ENCODE peak calls at places on chromosomes 3 and 15, in eight cellular contexts. O, L, D, Y, F, W, V and G are unnamed samples.

GRCh38 chr3:165624761-165625160 is 212.5 kb downstream of the BCHE start:
- DNase-seq in D (no peak), W (peak), O (peak), Y (no peak), V (no peak), F (no peak), L (no peak), G (no peak)

GRCh38 chr3:138199847-138200246 is 12.7 kb downstream of the ARMC8 start:
- DNase-seq in V (no peak), D (no peak), F (no peak), O (no peak), W (no peak), Y (no peak), L (no peak), G (no peak)

GRCh38 chr3:142013331-142013730 is 136.0 kb downstream of the TFDP2 start:
- DNase-seq in D (no peak), W (no peak), Y (no peak), L (no peak), F (no peak), O (no peak), V (no peak), G (no peak)

GRCh38 chr3:133833880-133834620 is 28.4 kb downstream of the SRPRB start:
- DNase-seq in O (no peak), F (no peak), L (peak), W (no peak), D (no peak), V (no peak), Y (no peak), G (no peak)

GRCh38 chr3:151673974-151674373 is 59.8 kb upstream of the AADACL2 start:
- DNase-seq in O (no peak), W (no peak), D (no peak), Y (no peak), L (no peak), V (no peak), F (no peak), G (no peak)

GRCh38 chr3:125207949-125208568 is 4.5 kb downstream of the SLC12A8 start:
- DNase-seq in D (no peak), O (no peak), F (no peak), V (no peak), Y (no peak), W (peak), L (no peak), G (no peak)

GRCh38 chr3:47022540-47023161 is 43.2 kb downstream of the NBEAL2 start:
- DNase-seq in V (no peak), O (peak), W (peak), D (no peak), L (no peak), Y (peak), F (no peak), G (no peak)

GRCh38 chr3:112302881-112303761 is 9.1 kb upstream of the SLC9C1 start:
- DNase-seq in D (no peak), O (peak), L (peak), Y (peak), F (no peak), V (no peak), W (no peak), G (no peak)

GRCh38 chr3:177754508-177754921 is 557.2 kb upstream of the TBL1XR1 start:
- DNase-seq in F (no peak), O (no peak), D (no peak), V (no peak), L (no peak), Y (no peak), W (no peak), G (no peak)

GRCh38 chr15:73928241-73928579 is 1.9 kb downstream of the LOXL1 start:
- DNase-seq in F (no peak), W (no peak), D (peak), L (no peak), Y (no peak), O (no peak), V (no peak), G (peak)

GRCh38 chr3:67540198-67540894 is 114.1 kb downstream of the SUCLG2 start:
- DNase-seq in Y (no peak), W (no peak), D (no peak), V (no peak), O (no peak), F (no peak), L (peak), G (no peak)

GRCh38 chr3:44554626-44555592 is at the start of gene ZKSCAN7:
- DNase-seq in D (no peak), W (no peak), O (peak), F (peak), Y (peak), L (peak), V (peak), G (peak)

GRCh38 chr3:120140098-120140742 is 46.0 kb upstream of the GSK3B start:
- DNase-seq in W (no peak), F (no peak), O (no peak), D (no peak), Y (no peak), V (no peak), L (no peak), G (no peak)

GRCh38 chr3:57689367-57690053 is 3.4 kb downstream of the DENND6A start:
- DNase-seq in Y (no peak), O (no peak), F (no peak), V (no peak), W (no peak), L (peak), D (no peak), G (no peak)

GRCh38 chr3:177467268-177467985 is 270.1 kb upstream of the TBL1XR1 start:
- DNase-seq in O (no peak), D (no peak), Y (no peak), L (no peak), W (no peak), V (no peak), F (no peak), G (no peak)

GRCh38 chr3:4889896-4890295 is 89.3 kb upstream of the BHLHE40 start:
- DNase-seq in W (no peak), L (no peak), V (no peak), F (no peak), O (peak), Y (no peak), D (no peak), G (no peak)

GRCh38 chr3:72990701-72991395 is 5.8 kb upstream of the PPP4R2 start:
- DNase-seq in V (no peak), Y (no peak), D (no peak), W (no peak), F (no peak), L (no peak), O (no peak), G (no peak)

GRCh38 chr3:161796780-161797179 is 300.2 kb downstream of the OTOL1 start:
- DNase-seq in O (no peak), V (no peak), Y (no peak), W (no peak), F (no peak), L (no peak), D (no peak), G (no peak)

GRCh38 chr3:13653631-13654279 is 104.8 kb downstream of the FBLN2 start:
- DNase-seq in L (no peak), W (no peak), O (no peak), F (peak), V (no peak), D (peak), Y (no peak), G (no peak)

GRCh38 chr3:105538483-105538882 is 171.8 kb downstream of the ALCAM start:
- DNase-seq in W (peak), Y (no peak), V (no peak), O (no peak), F (no peak), L (no peak), D (no peak), G (no peak)

GRCh38 chr3:155282416-155283091 is 10.9 kb downstream of the STRIT1 start:
- DNase-seq in Y (no peak), L (no peak), O (peak), D (no peak), W (peak), F (no peak), V (no peak), G (no peak)

DNA sequence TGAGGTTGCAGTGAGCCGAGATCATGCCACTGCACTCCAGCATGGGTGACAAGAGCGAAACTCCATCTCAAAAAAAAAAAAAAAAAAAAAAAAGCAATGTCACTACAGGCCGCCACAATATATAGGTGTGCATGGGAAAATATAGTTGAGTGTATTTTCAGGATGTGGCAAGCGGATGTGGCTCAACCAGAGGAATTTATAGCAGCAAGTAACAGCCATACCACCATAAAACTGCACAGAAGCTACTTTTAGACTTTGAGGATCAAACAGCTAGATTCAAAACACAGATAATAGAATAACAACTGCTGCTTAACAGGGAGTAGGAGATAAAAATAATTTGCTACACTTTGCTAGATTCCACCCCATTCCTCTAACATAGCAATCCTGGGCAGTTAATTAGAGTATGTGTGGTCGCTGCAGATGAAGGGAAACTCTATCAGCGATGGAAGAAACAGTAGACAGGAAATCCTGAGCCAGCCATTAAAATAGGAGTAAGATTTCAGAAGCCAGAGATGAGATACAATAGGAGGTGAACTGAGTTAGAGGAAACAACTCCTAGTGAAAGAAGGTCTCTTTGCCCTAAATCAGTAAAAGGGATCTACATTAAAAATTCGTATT is 318.7 kb upstream of the STT3B start:
- DNase-seq in D (no peak), F (peak), O (no peak), Y (no peak), V (no peak), L (no peak), W (peak), G (no peak)
- H3K27ac ChIP-seq in D (no peak), F (no peak), O (no peak), Y (no peak), V (no peak), L (no peak), W (peak), G (no peak)

GRCh38 chr3:8618950-8619349 is 25.6 kb downstream of the SSUH2 start:
- DNase-seq in Y (no peak), W (no peak), D (no peak), V (no peak), F (no peak), O (no peak), L (no peak), G (no peak)
- H3K27ac ChIP-seq in Y (no peak), W (peak), D (peak), V (no peak), F (no peak), O (peak), L (no peak), G (no peak)

GRCh38 chr15:63067976-63068743 is 25.6 kb downstream of the TPM1 start:
- DNase-seq in D (no peak), L (no peak), F (no peak), Y (no peak), O (no peak), V (no peak), W (no peak), G (no peak)
- H3K27ac ChIP-seq in D (no peak), L (no peak), F (no peak), Y (peak), O (no peak), V (peak), W (no peak), G (no peak)

GRCh38 chr3:38139652-38140051 is 1.2 kb downstream of the MYD88 start:
- DNase-seq in D (no peak), L (no peak), F (no peak), V (no peak), W (no peak), O (no peak), Y (no peak), G (no peak)

GRCh38 chr3:38137615-38138346 is 680 bp upstream of the MYD88 start:
- DNase-seq in F (peak), D (no peak), Y (no peak), O (no peak), W (no peak), L (peak), V (peak), G (no peak)

GRCh38 chr3:38140326-38141172 is 2.1 kb downstream of the MYD88 start:
- DNase-seq in O (no peak), V (no peak), D (no peak), W (peak), Y (no peak), F (no peak), L (no peak), G (no peak)

GRCh38 chr3:38138347-38139190 is at the start of gene MYD88:
- DNase-seq in Y (peak), F (peak), V (peak), L (peak), O (peak), D (no peak), W (peak), G (peak)

DNA sequence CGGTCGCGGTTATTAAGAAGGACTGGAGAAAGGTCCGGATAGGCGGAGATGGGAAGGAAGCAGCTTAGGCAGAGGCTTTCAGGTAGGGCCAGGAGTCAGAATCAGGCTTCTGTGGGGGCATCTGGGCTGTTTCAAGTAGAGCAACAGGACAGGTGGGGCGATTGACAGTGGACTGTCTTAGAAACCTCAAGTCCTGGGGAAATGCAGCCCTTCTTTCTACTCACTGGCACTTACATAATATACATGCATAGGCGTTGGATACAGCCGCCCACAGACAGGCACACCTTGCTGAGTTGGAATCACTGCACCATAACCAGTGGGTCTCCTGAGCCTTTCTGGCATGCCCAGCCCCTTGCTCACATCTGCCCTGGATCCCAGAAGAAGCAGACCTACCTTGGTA is 730 bp downstream of the MYD88 start:
- DNase-seq in D (no peak), Y (no peak), F (no peak), V (no peak), L (no peak), O (no peak), W (no peak), G (no peak)
- H3K27ac ChIP-seq in D (no peak), Y (no peak), F (peak), V (peak), L (no peak), O (peak), W (peak), G (peak)

DNA sequence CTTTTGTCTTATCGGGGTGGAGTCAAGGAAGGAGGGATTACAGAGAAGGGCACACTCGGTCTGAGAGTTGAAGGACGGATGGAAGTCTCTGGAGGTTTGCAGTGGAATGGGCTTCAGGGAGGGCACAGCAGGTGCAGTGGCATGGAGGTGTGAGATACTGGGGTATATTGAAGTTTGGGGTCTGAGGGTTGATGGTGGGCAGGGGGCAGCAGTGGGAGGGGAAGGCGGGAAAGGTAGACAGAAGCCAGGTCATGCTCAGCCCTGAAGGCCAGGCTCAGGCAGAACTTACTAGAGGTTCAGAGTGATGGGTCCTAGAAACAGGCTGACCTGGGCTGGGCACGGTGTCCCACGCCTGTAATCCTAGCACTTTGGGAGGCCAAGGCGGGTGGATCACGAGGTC is 52.7 kb downstream of the HRH1 start:
- DNase-seq in W (no peak), V (no peak), Y (no peak), O (no peak), D (no peak), L (no peak), F (no peak), G (peak)
- H3K27ac ChIP-seq in W (no peak), V (no peak), Y (no peak), O (no peak), D (no peak), L (no peak), F (no peak), G (no peak)

DNA sequence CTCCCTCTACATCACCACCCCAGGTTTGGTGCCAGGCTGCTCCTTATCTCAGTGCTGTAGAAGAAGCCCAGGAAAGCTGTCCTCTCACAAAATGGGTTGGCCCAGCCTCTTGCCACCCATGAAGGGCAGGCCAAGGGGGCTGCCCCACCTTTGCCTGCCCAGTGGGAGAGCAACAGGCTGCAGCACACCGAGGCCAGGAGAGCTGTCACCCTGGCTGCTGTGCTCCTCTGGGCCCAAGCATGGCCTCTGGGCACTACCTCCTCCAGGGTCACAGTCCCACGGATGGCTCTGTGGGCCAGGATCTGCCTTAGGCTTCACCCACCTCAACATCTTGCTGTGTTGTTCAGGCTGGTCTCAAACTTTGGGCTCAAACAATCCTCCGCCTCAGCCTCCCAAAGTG is 6.4 kb upstream of the STAB1 start:
- DNase-seq in D (no peak), V (no peak), L (no peak), F (no peak), Y (no peak), O (no peak), W (no peak), G (no peak)
- H3K27ac ChIP-seq in D (no peak), V (no peak), L (no peak), F (no peak), Y (no peak), O (no peak), W (no peak), G (no peak)

DNA sequence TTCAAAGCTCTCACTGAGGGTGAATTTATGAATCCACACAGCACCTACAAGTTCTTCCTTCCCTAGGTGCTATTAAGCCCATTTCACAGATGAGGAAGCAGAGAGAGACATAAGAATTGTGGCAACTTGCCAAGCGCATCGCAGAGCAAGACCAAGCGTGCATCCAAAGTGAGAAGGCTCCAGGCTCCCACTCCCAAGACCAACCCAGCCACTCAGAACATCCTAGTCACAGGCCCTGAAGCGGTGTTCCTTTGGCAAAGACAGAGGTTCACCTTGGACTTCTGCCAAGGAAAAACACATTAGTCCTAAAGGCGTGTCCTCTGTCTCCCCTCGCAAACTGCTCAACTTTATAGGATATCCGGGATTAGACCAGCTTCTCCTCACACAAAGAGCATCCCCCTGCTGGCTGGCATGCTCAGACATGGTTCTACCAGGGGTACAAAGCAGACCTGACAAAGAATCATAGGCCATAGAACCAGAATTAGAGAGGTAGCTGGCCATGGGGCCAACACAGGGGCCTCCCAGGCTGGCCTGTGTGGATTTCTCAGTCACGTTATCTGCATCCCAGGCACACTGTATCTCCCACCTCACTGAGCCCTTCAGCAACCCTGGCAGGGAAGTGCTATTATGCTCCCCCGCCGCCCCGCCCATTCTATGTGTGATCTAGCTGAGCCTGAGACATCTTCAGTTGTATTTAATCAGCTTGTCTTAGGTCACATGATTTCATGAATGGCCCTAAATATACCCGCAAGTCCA is 160.2 kb downstream of the FOXP1 start:
- DNase-seq in V (peak), W (peak), Y (no peak), L (no peak), D (no peak), F (no peak), O (no peak), G (no peak)
- H3K27ac ChIP-seq in V (no peak), W (peak), Y (no peak), L (no peak), D (no peak), F (no peak), O (no peak), G (no peak)

DNA sequence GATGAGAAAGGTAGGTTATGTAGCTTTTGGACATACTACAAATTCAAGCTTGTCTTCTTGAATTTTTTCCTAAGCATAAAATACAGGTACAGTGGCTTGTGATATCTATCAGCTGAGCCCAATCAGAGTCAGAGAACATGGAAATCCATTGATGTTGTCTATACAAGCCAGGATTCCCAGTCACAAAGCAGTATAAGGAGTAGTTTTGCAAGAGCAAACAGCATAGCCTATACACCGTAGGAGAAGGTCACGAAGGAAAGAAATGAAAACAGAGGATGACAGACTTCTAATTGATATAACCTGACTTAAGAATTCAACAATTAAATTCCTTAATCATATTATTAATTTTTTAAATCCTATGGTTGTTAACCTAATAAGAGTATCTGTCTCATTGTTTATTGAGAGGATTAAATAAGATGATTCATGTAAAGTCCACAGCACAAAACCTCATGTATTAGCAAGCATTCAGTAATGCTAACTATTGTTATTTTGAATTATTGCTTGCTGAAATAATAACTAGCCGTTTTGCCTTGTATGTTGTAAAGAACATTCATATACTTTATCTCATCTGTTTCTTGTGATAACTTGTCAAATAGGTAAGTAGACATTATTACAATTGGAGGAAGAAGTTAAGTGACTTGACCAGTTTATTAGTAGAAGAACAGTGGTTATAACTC is 276.6 kb upstream of the ZPLD1 start:
- DNase-seq in F (no peak), Y (no peak), V (no peak), O (peak), L (no peak), D (peak), W (peak), G (no peak)
- H3K27ac ChIP-seq in F (no peak), Y (no peak), V (peak), O (no peak), L (no peak), D (no peak), W (peak), G (no peak)